ENCODE peak calls at places on chromosome 9, in five cellular contexts. M is A549, Z is activated B cell treated with CpG ODN at 0.5 μM for 24 hours, I is HL-60, Q is AG09319. B is an unnamed sample.

GRCh38 chr9:27861887-27862286 is 288.6 kb upstream of the C9orf72 start:
- DNase-seq in I (no peak), Q (no peak), M (no peak), Z (no peak), B (no peak)

GRCh38 chr9:95110956-95111525 is 206.5 kb downstream of the FANCC start:
- DNase-seq in I (no peak), Z (no peak), Q (no peak), M (no peak), B (no peak)

GRCh38 chr9:114633452-114634089 is 22.5 kb downstream of the TMEM268 start:
- DNase-seq in Q (no peak), I (no peak), Z (no peak), M (no peak), B (no peak)

GRCh38 chr9:92600075-92600741 is 64.4 kb upstream of the ECM2 start:
- DNase-seq in Q (no peak), I (no peak), Z (no peak), M (no peak), B (no peak)

GRCh38 chr9:744790-745456 is 96.6 kb upstream of the DMRT1 start:
- DNase-seq in Z (no peak), I (no peak), Q (no peak), M (no peak), B (no peak)

GRCh38 chr9:137190315-137190853 is 1.9 kb downstream of the SSNA1 start:
- DNase-seq in Z (no peak), M (no peak), Q (no peak), I (no peak), B (no peak)

GRCh38 chr9:108727580-108728056 is 128.2 kb downstream of the ACTL7B start:
- DNase-seq in Z (no peak), I (no peak), M (no peak), Q (no peak), B (no peak)

GRCh38 chr9:134403682-134404301 is 77.5 kb downstream of the RXRA start:
- DNase-seq in Z (no peak), Q (peak), I (peak), M (no peak), B (peak)

GRCh38 chr9:89247431-89248370 is 63.3 kb upstream of the CKS2 start:
- DNase-seq in M (no peak), Q (no peak), I (no peak), Z (no peak), B (no peak)

GRCh38 chr9:127545196-127546124 is 66.6 kb upstream of the STXBP1 start:
- DNase-seq in M (peak), Z (no peak), Q (no peak), I (no peak), B (no peak)

GRCh38 chr9:89022902-89023301 is 31.6 kb downstream of the S1PR3 start:
- DNase-seq in I (no peak), M (no peak), Q (no peak), Z (no peak), B (no peak)

GRCh38 chr9:32742296-32742695 is 41.0 kb upstream of the TMEM215 start:
- DNase-seq in M (no peak), Z (no peak), I (no peak), Q (no peak), B (no peak)

GRCh38 chr9:87668222-87668621 is 57.7 kb upstream of the CTSL start:
- DNase-seq in Q (no peak), I (no peak), Z (no peak), M (no peak), B (no peak)
- TF ChIP-seq CTCF in Q (no peak), I (no peak), Z (no peak), M (no peak), B (no peak)

DNA sequence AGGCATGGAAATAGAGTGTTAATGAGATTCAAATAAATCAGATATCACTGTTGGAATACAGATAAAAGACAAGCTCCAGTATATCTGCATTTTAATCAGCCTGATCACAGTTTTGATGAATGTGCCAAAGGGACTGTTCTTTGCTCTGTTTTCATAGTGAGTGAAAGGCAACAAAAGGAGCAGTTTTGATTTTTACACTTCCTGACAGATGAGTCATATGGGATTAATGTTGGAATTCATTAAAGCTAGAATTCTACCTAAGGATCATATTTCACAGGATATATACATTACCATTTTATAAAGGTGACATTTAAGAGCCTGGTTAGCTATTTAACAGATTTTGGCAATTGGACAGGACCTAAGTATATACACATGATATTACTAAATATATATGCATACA is 743.3 kb upstream of the PTPRD start:
- DNase-seq in Z (no peak), M (no peak), Q (no peak), I (no peak), B (no peak)
- TF ChIP-seq CTCF in Z (no peak), M (no peak), Q (no peak), I (no peak), B (no peak)

GRCh38 chr9:123365287-123365880 is 9.4 kb downstream of the CRB2 start:
- DNase-seq in M (no peak), Z (no peak), Q (no peak), I (no peak), B (no peak)
- TF ChIP-seq CTCF in M (no peak), Z (no peak), Q (no peak), I (no peak), B (no peak)

GRCh38 chr9:132210472-132211145 is 48.8 kb downstream of the NTNG2 start:
- DNase-seq in Z (no peak), I (no peak), M (no peak), Q (no peak), B (no peak)

GRCh38 chr9:132211570-132211969 is 49.7 kb downstream of the NTNG2 start:
- DNase-seq in M (no peak), I (no peak), Q (no peak), Z (no peak), B (no peak)

GRCh38 chr9:132209263-132209662 is 47.4 kb downstream of the NTNG2 start:
- DNase-seq in Z (no peak), M (no peak), Q (no peak), I (no peak), B (no peak)

GRCh38 chr9:132216861-132217655 is 55.2 kb downstream of the NTNG2 start:
- DNase-seq in Z (no peak), M (no peak), I (peak), Q (no peak), B (no peak)

GRCh38 chr9:132214027-132214622 is 52.3 kb downstream of the NTNG2 start:
- DNase-seq in Z (no peak), Q (peak), I (no peak), M (peak), B (no peak)
- TF ChIP-seq CTCF in Z (no peak), Q (no peak), I (no peak), M (no peak), B (no peak)